ENCODE peak calls at places on chromosomes 13 and 19, in four cellular contexts. Y is T-helper 2 cell, J is GM10248, G is bronchial epithelial cell. T is an unnamed sample.

GRCh38 chr13:26457212-26457611 is 100.3 kb upstream of the WASF3 start:
- DNase-seq in G (peak; percentile 52), Y (no peak), J (no peak), T (no peak)

GRCh38 chr13:101018720-101019119 is 344.1 kb upstream of the TMTC4 start:
- DNase-seq in G (peak; percentile 42), J (no peak), Y (no peak), T (no peak)

GRCh38 chr13:98890186-98890585 is 87.7 kb downstream of the DOCK9 start:
- DNase-seq in J (no peak), Y (peak; percentile 60), G (peak; percentile 93), T (no peak)

GRCh38 chr19:19538767-19539166 is 702 bp downstream of the CILP2 start:
- DNase-seq in G (no peak), J (no peak), Y (no peak), T (no peak)

GRCh38 chr19:4930664-4931063 is 21.4 kb downstream of the UHRF1 start:
- DNase-seq in J (peak; percentile 15), G (no peak), Y (no peak), T (no peak)

GRCh38 chr13:100159584-100159983 is 70.7 kb downstream of the PCCA start:
- DNase-seq in J (no peak), G (no peak), Y (no peak), T (no peak)

GRCh38 chr19:5951338-5951861 is 26.5 kb downstream of the RANBP3 start:
- DNase-seq in J (peak; percentile 64), Y (no peak), G (no peak), T (no peak)

GRCh38 chr19:54325194-54325621 is 12.2 kb upstream of the LILRA5 start:
- DNase-seq in Y (peak; percentile 51), J (peak; percentile 66), G (peak; percentile 16), T (no peak)

GRCh38 chr19:49455729-49456128 is 2.7 kb downstream of the ALDH16A1 start:
- DNase-seq in Y (no peak), J (no peak), G (no peak), T (no peak)

GRCh38 chr13:105139380-105140285 is 1395.8 kb downstream of the EFNB2 start:
- DNase-seq in G (peak; percentile 3), J (peak; percentile 68), Y (peak; percentile 90), T (peak; percentile 44)

GRCh38 chr13:74289861-74290260 is 155.7 kb upstream of the KLF12 start:
- DNase-seq in Y (no peak), J (no peak), G (no peak), T (no peak)

GRCh38 chr19:48424694-48425219 is 21.0 kb upstream of the GRWD1 start:
- DNase-seq in J (peak; percentile 65), G (peak; percentile 50), Y (no peak), T (no peak)

GRCh38 chr19:39830847-39831246 is 3.1 kb downstream of the DYRK1B start:
- DNase-seq in G (no peak), Y (no peak), J (no peak), T (no peak)

GRCh38 chr19:16886305-16886880 is 2.4 kb upstream of the F2RL3 start:
- DNase-seq in Y (no peak), J (no peak), G (peak; percentile 64), T (peak; percentile 56)

GRCh38 chr19:16325671-16326400 is 1.2 kb downstream of the KLF2 start:
- DNase-seq in J (no peak), Y (peak; percentile 69), G (no peak), T (peak; percentile 58)

GRCh38 chr13:40974460-40975407 is 44.4 kb downstream of the ELF1 start:
- DNase-seq in Y (peak; percentile 75), G (peak; percentile 68), J (no peak), T (no peak)

GRCh38 chr13:41075034-41075433 is 13.7 kb downstream of the WBP4 start:
- DNase-seq in G (peak; percentile 31), Y (peak; percentile 29), J (peak; percentile 35), T (no peak)

GRCh38 chr19:2888739-2889224 is 11.9 kb upstream of the ZNF57 start:
- DNase-seq in G (no peak), Y (peak; percentile 36), J (peak; percentile 67), T (no peak)

GRCh38 chr13:42649761-42650289 is 75.9 kb downstream of the TNFSF11 start:
- DNase-seq in J (no peak), G (no peak), Y (no peak), T (no peak)

GRCh38 chr19:44609219-44609618 is 4.1 kb upstream of the IGSF23 start:
- DNase-seq in G (no peak), J (no peak), Y (no peak), T (no peak)

T was measured in left lobe of liver.